ENCODE peak calls at places on chromosomes 5 and 9, in nine cellular contexts. J, C, W, Y, Q, M, I, H and P are unnamed samples.

GRCh38 chr9:123074627-123075026 is 41.2 kb downstream of the GPR21 start:
- DNase-seq in H (no peak), Q (no peak), W (no peak), M (no peak), I (no peak), C (no peak), Y (no peak), J (no peak), P (no peak)

GRCh38 chr9:19431361-19432171 is 22.8 kb downstream of the ACER2 start:
- DNase-seq in Y (peak; percentile 92), J (no peak), C (no peak), I (peak; percentile 89), H (no peak), Q (no peak), M (no peak), W (no peak), P (no peak)

GRCh38 chr5:1390333-1390732 is 45.4 kb upstream of the CLPTM1L start:
- DNase-seq in M (no peak), Y (peak; percentile 25), I (no peak), C (no peak), Q (no peak), W (no peak), H (no peak), J (no peak), P (no peak)

GRCh38 chr9:78072586-78073199 is 41.1 kb upstream of the GNAQ start:
- DNase-seq in Y (no peak), H (no peak), M (no peak), C (no peak), I (no peak), Q (no peak), W (no peak), J (no peak), P (no peak)

GRCh38 chr9:130042406-130042930 is 521 bp downstream of the FNBP1 start:
- DNase-seq in W (no peak), Q (peak; percentile 80), Y (peak; percentile 78), I (peak; percentile 76), M (no peak), C (peak; percentile 38), H (no peak), J (no peak), P (no peak)

GRCh38 chr5:122089614-122090013 is 11.6 kb upstream of the LOX start:
- DNase-seq in W (no peak), J (no peak), Q (no peak), I (no peak), M (no peak), H (no peak), C (no peak), Y (no peak), P (no peak)

GRCh38 chr9:87290241-87290700 is 207.4 kb upstream of the DAPK1 start:
- DNase-seq in M (no peak), Q (no peak), J (no peak), I (no peak), W (no peak), Y (no peak), C (no peak), H (peak; percentile 24), P (no peak)

GRCh38 chr9:20804476-20805253 is 120.6 kb downstream of the FOCAD start:
- DNase-seq in H (no peak), Y (no peak), I (no peak), Q (no peak), W (no peak), C (no peak), M (no peak), J (no peak), P (no peak)

GRCh38 chr5:41908374-41909079 is 4.4 kb downstream of the RIMOC1 start:
- DNase-seq in J (no peak), Q (no peak), C (no peak), H (peak; percentile 29), Y (no peak), I (no peak), M (no peak), W (no peak), P (no peak)

GRCh38 chr9:12813960-12814876 is 39.4 kb downstream of the LURAP1L start:
- DNase-seq in C (no peak), Q (peak; percentile 59), J (no peak), W (no peak), M (no peak), H (peak; percentile 96), I (no peak), Y (peak; percentile 52), P (peak; percentile 73)

GRCh38 chr9:120970249-120970648 is 43.7 kb upstream of the TRAF1 start:
- DNase-seq in C (no peak), Y (no peak), Q (no peak), W (no peak), H (peak; percentile 38), M (no peak), I (no peak), J (no peak), P (no peak)

GRCh38 chr5:150246835-150247234 is 42.7 kb downstream of the CAMK2A start:
- DNase-seq in W (no peak), H (no peak), I (no peak), Y (no peak), C (no peak), J (no peak), Q (no peak), M (no peak), P (no peak)